ENCODE peak calls at places on chromosomes 7 and 10, in six cellular contexts. K, G, M, S, B and N are unnamed samples.

GRCh38 chr10:30709700-30710358 is 80.3 kb upstream of the LYZL2 start:
- DNase-seq in K (no peak), G (no peak), M (no peak), S (no peak), B (no peak), N (no peak)

GRCh38 chr10:121054876-121055275 is 203.7 kb downstream of the WDR11 start:
- DNase-seq in K (no peak), G (no peak), M (no peak), S (no peak), B (no peak), N (no peak)

GRCh38 chr10:132523561-132524442 is 13.8 kb upstream of the INPP5A start:
- DNase-seq in K (no peak), G (no peak), M (no peak), S (no peak), B (no peak), N (peak; percentile 48)

GRCh38 chr10:110840225-110840922 is 31.4 kb upstream of the PDCD4 start:
- DNase-seq in K (no peak), G (no peak), M (no peak), S (peak; percentile 20), B (no peak), N (no peak)

GRCh38 chr10:128173383-128173782 is 47.2 kb upstream of the MKI67 start:
- DNase-seq in K (no peak), G (no peak), M (no peak), S (peak; percentile 11), B (no peak), N (no peak)

GRCh38 chr10:100687143-100687953 is 58.0 kb upstream of the PAX2 start:
- DNase-seq in K (no peak), G (no peak), M (no peak), S (no peak), B (no peak), N (no peak)

GRCh38 chr7:121475806-121476205 is 79.7 kb upstream of the FAM3C start:
- DNase-seq in K (no peak), G (no peak), M (no peak), S (no peak), B (no peak), N (no peak)

GRCh38 chr10:47241256-47241655 is 58.7 kb upstream of the GDF10 start:
- DNase-seq in K (no peak), G (no peak), M (no peak), S (no peak), B (no peak), N (no peak)

GRCh38 chr7:98870071-98870651 is 347 bp upstream of the TMEM130 start:
- DNase-seq in K (no peak), G (peak; percentile 9), M (peak; percentile 74), S (peak; percentile 51), B (peak; percentile 68), N (peak; percentile 90)

GRCh38 chr10:14583252-14583651 is 191.4 kb downstream of the FAM107B start:
- DNase-seq in K (no peak), G (peak; percentile 78), M (peak; percentile 79), S (no peak), B (peak; percentile 49), N (peak; percentile 93)

GRCh38 chr10:78859769-78860168 is 209.0 kb upstream of the ZMIZ1 start:
- DNase-seq in K (no peak), G (no peak), M (no peak), S (no peak), B (no peak), N (no peak)

GRCh38 chr10:20551761-20552160 is 345.4 kb downstream of the NEBL start:
- DNase-seq in K (no peak), G (no peak), M (no peak), S (no peak), B (no peak), N (no peak)

GRCh38 chr10:103636996-103637395 is 143.5 kb downstream of the NEURL1 start:
- DNase-seq in K (no peak), G (no peak), M (no peak), S (no peak), B (no peak), N (no peak)

GRCh38 chr7:158976849-158977593 is 120.7 kb downstream of the DYNC2I1 start:
- DNase-seq in K (no peak), G (peak; percentile 81), M (peak; percentile 94), S (peak; percentile 85), B (peak; percentile 87), N (peak; percentile 96)